ENCODE peak calls at places on chromosome 20, in nine cellular contexts. F is pulmonary artery endothelial cell, Y is fibroblast of villous mesenchyme, V is cerebellar cortex, A is WTC11, R is GM12891, C is choroid plexus epithelial cell, B is mesothelial cell of epicardium, L is body of pancreas. T is an unnamed sample.

GRCh38 chr20:37336369-37337207 is 9.4 kb upstream of the SRC start:
- DNase-seq in V (no peak), L (no peak), B (no peak), C (no peak), Y (peak; percentile 60), A (peak; percentile 58), R (peak; percentile 76), F (no peak), T (no peak)

GRCh38 chr20:57097245-57097935 is 169.1 kb downstream of the BMP7 start:
- DNase-seq in L (no peak), A (no peak), V (no peak), B (no peak), F (no peak), R (no peak), C (no peak), Y (no peak), T (no peak)

GRCh38 chr20:64044484-64045247 is 4.8 kb downstream of the SOX18 start:
- DNase-seq in R (no peak), V (no peak), L (no peak), Y (peak; percentile 36), F (peak; percentile 72), C (peak; percentile 45), B (no peak), A (no peak), T (no peak)

GRCh38 chr20:57686931-57687652 is 22.7 kb downstream of the PMEPA1 start:
- DNase-seq in A (no peak), C (no peak), B (no peak), R (no peak), V (no peak), L (no peak), Y (no peak), F (no peak), T (no peak)

GRCh38 chr20:47760686-47761477 is 24.4 kb downstream of the SULF2 start:
- DNase-seq in R (no peak), C (no peak), B (no peak), F (no peak), A (no peak), V (no peak), Y (no peak), L (no peak), T (no peak)

GRCh38 chr20:34566978-34567884 is 8.7 kb downstream of the MAP1LC3A start:
- DNase-seq in A (no peak), R (no peak), C (no peak), L (no peak), B (no peak), Y (no peak), V (no peak), F (no peak), T (no peak)

GRCh38 chr20:29742699-29743100 is 1514.8 kb upstream of the DEFB115 start:
- DNase-seq in B (no peak), V (no peak), L (no peak), A (no peak), C (no peak), F (no peak), R (no peak), Y (no peak), T (no peak)

GRCh38 chr20:61959301-61959700 is 106.4 kb downstream of the TAF4 start:
- DNase-seq in R (no peak), Y (no peak), L (peak; percentile 4), F (no peak), C (no peak), V (no peak), A (peak; percentile 64), B (no peak), T (no peak)